ENCODE peak calls at places on chromosomes 7 and 10, in nine cellular contexts. F is Calu3, U is BJ, G is GM06990, T is CD14-positive monocyte, N is Caco-2, S is OCI-LY7, P is fibroblast of lung, A is choroid plexus epithelial cell. R is an unnamed sample.

GRCh38 chr10:34240031-34240430 is 575.1 kb downstream of the PARD3 start:
- DNase-seq in F (no peak), U (no peak), G (no peak), T (no peak), N (no peak), S (no peak), P (peak; percentile 36), A (peak; percentile 74), R (no peak)

GRCh38 chr7:6637544-6638229 is 569 bp downstream of the ZNF316 start:
- DNase-seq in F (peak; percentile 71), U (no peak), G (peak; percentile 85), T (no peak), N (peak; percentile 54), S (peak; percentile 86), P (no peak), A (peak; percentile 14), R (peak; percentile 92)

GRCh38 chr7:108618056-108618455 is 48.4 kb downstream of the DNAJB9 start:
- DNase-seq in F (no peak), U (no peak), G (no peak), T (no peak), N (no peak), S (no peak), P (no peak), A (no peak), R (no peak)

GRCh38 chr10:112080284-112080683 is 103.3 kb downstream of the GPAM start:
- DNase-seq in F (no peak), U (no peak), G (no peak), T (no peak), N (no peak), S (no peak), P (no peak), A (no peak), R (no peak)

GRCh38 chr10:67923551-67923950 is 39.1 kb downstream of the SIRT1 start:
- DNase-seq in F (no peak), U (no peak), G (no peak), T (no peak), N (no peak), S (no peak), P (no peak), A (no peak), R (no peak)

GRCh38 chr7:36546331-36546730 is 156.7 kb downstream of the ANLN start:
- DNase-seq in F (no peak), U (no peak), G (no peak), T (no peak), N (no peak), S (no peak), P (no peak), A (no peak), R (no peak)

GRCh38 chr7:48130658-48131108 is 40.6 kb upstream of the ABCA13 start:
- DNase-seq in F (no peak), U (peak; percentile 31), G (peak; percentile 28), T (no peak), N (no peak), S (no peak), P (no peak), A (peak; percentile 19), R (no peak)

GRCh38 chr7:158101821-158102450 is 485.7 kb downstream of the PTPRN2 start:
- DNase-seq in F (no peak), U (no peak), G (no peak), T (no peak), N (peak; percentile 18), S (no peak), P (no peak), A (no peak), R (no peak)

GRCh38 chr10:71587941-71588573 is 131.5 kb downstream of the C10orf105 start:
- DNase-seq in F (no peak), U (no peak), G (no peak), T (no peak), N (no peak), S (no peak), P (no peak), A (peak; percentile 97), R (no peak)

GRCh38 chr7:70637726-70638125 is 494.2 kb upstream of the GALNT17 start:
- DNase-seq in F (no peak), U (no peak), G (no peak), T (no peak), N (no peak), S (no peak), P (no peak), A (no peak), R (no peak)

GRCh38 chr7:66047426-66047825 is 28.2 kb upstream of the ASL start:
- DNase-seq in F (no peak), U (peak; percentile 81), G (no peak), T (no peak), N (no peak), S (no peak), P (peak; percentile 89), A (peak; percentile 92), R (no peak)

GRCh38 chr7:102933763-102934162 is 21.0 kb downstream of the LRRC17 start:
- DNase-seq in F (no peak), U (peak; percentile 90), G (no peak), T (no peak), N (no peak), S (no peak), P (peak; percentile 98), A (peak; percentile 97), R (no peak)

GRCh38 chr10:44294726-44295412 is 90.0 kb downstream of the CXCL12 start:
- DNase-seq in F (no peak), U (no peak), G (no peak), T (no peak), N (no peak), S (no peak), P (no peak), A (no peak), R (no peak)

GRCh38 chr10:69211104-69211503 is 9.0 kb upstream of the HKDC1 start:
- DNase-seq in F (no peak), U (no peak), G (no peak), T (no peak), N (no peak), S (no peak), P (no peak), A (no peak), R (no peak)

GRCh38 chr10:72062832-72063702 is 25.3 kb downstream of the SPOCK2 start:
- DNase-seq in F (no peak), U (no peak), G (no peak), T (no peak), N (no peak), S (no peak), P (no peak), A (no peak), R (no peak)

GRCh38 chr10:131429141-131429540 is 117.6 kb upstream of the TCERG1L start:
- DNase-seq in F (no peak), U (no peak), G (no peak), T (no peak), N (no peak), S (no peak), P (no peak), A (no peak), R (no peak)

GRCh38 chr7:31082017-31082416 is 29.9 kb downstream of the ADCYAP1R1 start:
- DNase-seq in F (no peak), U (no peak), G (no peak), T (no peak), N (no peak), S (no peak), P (no peak), A (no peak), R (no peak)

GRCh38 chr10:86047588-86047987 is 319.0 kb downstream of the GRID1 start:
- DNase-seq in F (no peak), U (no peak), G (peak; percentile 7), T (no peak), N (no peak), S (no peak), P (no peak), A (no peak), R (no peak)

DNA sequence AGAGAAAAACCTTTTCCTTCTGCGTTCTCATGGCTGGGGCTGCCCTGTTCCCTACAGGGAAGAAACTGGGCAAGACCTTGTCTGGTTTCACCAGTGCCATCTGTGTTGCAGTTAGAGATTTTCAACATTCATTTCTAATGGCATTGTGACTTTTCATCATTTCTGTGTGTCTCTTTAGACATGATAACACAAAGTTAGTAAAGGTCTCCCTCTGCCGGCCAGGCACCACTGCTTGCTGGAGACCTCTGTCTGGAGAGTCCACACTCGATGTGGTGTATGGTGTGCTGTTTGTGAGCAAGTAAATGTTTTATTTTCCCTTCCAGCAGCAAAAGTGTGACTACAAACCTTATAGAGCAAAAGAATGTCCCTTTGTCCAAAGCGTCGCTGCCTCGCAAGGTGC is 213.5 kb downstream of the PAXIP1 start:
- DNase-seq in F (no peak), U (no peak), G (no peak), T (no peak), N (no peak), S (no peak), P (no peak), A (no peak), R (no peak)
- TF ChIP-seq CTCF in F (no peak), U (no peak), G (peak; percentile 29), T (no peak), N (peak; percentile 64), S (peak; percentile 36), P (no peak), A (no peak), R (no peak)

DNA sequence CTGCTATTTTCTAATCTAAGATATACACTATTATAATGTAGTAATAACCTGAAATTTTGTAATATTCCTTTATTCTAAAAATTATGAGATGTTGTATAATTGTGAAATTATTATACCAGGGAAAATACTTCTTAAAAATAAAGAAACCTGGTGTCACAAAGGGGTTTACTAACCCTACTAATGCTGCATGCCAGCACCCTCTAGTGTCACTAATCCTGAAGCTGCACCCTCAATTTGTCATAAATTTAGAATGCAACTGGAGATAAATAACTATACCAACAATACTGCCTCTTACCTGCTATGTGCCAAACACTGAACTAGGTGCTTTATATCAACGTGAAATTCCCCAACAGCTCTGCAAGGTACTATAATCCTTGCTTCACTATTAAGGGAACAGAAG is 30.8 kb downstream of the TM9SF3 start:
- DNase-seq in F (no peak), U (no peak), G (no peak), T (no peak), N (no peak), S (peak; percentile 29), P (peak; percentile 19), A (peak; percentile 52), R (no peak)
- TF ChIP-seq CTCF in F (no peak), U (peak; percentile 48), G (peak; percentile 36), T (peak; percentile 22), N (peak; percentile 65), S (peak; percentile 77), P (peak; percentile 37), A (peak; percentile 61), R (peak; percentile 49)

GRCh38 chr10:103629581-103629980 is 136.1 kb downstream of the NEURL1 start:
- DNase-seq in F (no peak), U (no peak), G (no peak), T (no peak), N (no peak), S (no peak), P (no peak), A (no peak), R (no peak)
- TF ChIP-seq CTCF in F (no peak), U (no peak), G (no peak), T (no peak), N (no peak), S (no peak), P (no peak), A (no peak), R (no peak)

GRCh38 chr7:35424869-35425495 is 171.1 kb upstream of the TBX20 start:
- DNase-seq in F (peak; percentile 84), U (no peak), G (no peak), T (no peak), N (peak; percentile 53), S (peak; percentile 68), P (peak; percentile 50), A (peak; percentile 74), R (peak; percentile 68)

GRCh38 chr7:35436452-35436851 is 182.6 kb upstream of the TBX20 start:
- DNase-seq in F (no peak), U (no peak), G (no peak), T (no peak), N (no peak), S (no peak), P (no peak), A (no peak), R (no peak)

GRCh38 chr7:35430547-35431153 is 176.8 kb upstream of the TBX20 start:
- DNase-seq in F (no peak), U (no peak), G (no peak), T (no peak), N (no peak), S (peak; percentile 61), P (no peak), A (peak; percentile 22), R (no peak)
- TF ChIP-seq CTCF in F (peak; percentile 43), U (peak; percentile 79), G (peak; percentile 73), T (peak; percentile 14), N (no peak), S (peak; percentile 87), P (peak; percentile 29), A (peak; percentile 43), R (peak; percentile 27)

R was measured in GM10248.